ENCODE peak calls at places on chromosomes 4 and X, in seven cellular contexts. B is Peyer's patch, C is keratinocyte, F is kidney epithelial cell, Z is stomach, Q is astrocyte, A is thoracic aorta. P is an unnamed sample.
A peak's percentile ranks its signal among the peaks of the same experiment; 100 is the strongest.

GRCh38 chr4:70533791-70534190 is 15.4 kb downstream of the AMTN start:
- DNase-seq in C (no peak), F (no peak), B (no peak), Z (no peak), Q (no peak), A (no peak), P (no peak)

GRCh38 chr4:5865896-5866599 is 26.8 kb downstream of the CRMP1 start:
- DNase-seq in B (no peak), F (no peak), C (no peak), Q (peak; percentile 23), A (no peak), Z (no peak), P (no peak)

GRCh38 chrX:3599787-3600465 is 113.5 kb downstream of the PRKX start:
- DNase-seq in B (no peak), Z (no peak), F (no peak), C (no peak), A (no peak), Q (peak; percentile 5), P (no peak)

GRCh38 chrX:110155759-110156158 is 152.8 kb downstream of the TMEM164 start:
- DNase-seq in A (no peak), F (no peak), C (no peak), Q (no peak), Z (no peak), B (no peak), P (no peak)

GRCh38 chr4:26937567-26937966 is 76.9 kb downstream of the STIM2 start:
- DNase-seq in F (no peak), A (no peak), C (no peak), Z (no peak), B (no peak), Q (no peak), P (no peak)

GRCh38 chr4:145438298-145438697 is 43.4 kb upstream of the SMAD1 start:
- DNase-seq in A (no peak), Z (no peak), F (no peak), B (no peak), C (no peak), Q (no peak), P (no peak)

GRCh38 chr4:30586850-30587249 is 133.3 kb upstream of the PCDH7 start:
- DNase-seq in C (no peak), F (no peak), B (no peak), Q (no peak), A (no peak), Z (no peak), P (no peak)

GRCh38 chrX:5842601-5843000 is 386.1 kb downstream of the NLGN4X start:
- DNase-seq in F (no peak), C (no peak), A (no peak), B (no peak), Z (no peak), Q (no peak), P (no peak)

GRCh38 chr4:133759428-133759827 is 442.2 kb downstream of the PABPC4L start:
- DNase-seq in F (no peak), C (no peak), Q (no peak), B (no peak), A (no peak), Z (no peak), P (no peak)

GRCh38 chr4:38989487-38989886 is 42.7 kb downstream of the TMEM156 start:
- DNase-seq in Z (no peak), B (no peak), C (no peak), A (no peak), F (no peak), Q (no peak), P (no peak)

GRCh38 chr4:37793562-37793961 is 32.9 kb upstream of the PGM2 start:
- DNase-seq in Q (no peak), C (no peak), Z (no peak), B (no peak), F (no peak), A (no peak), P (no peak)

GRCh38 chrX:33908074-33908473 is 224.0 kb downstream of the FAM47A start:
- DNase-seq in B (no peak), A (no peak), F (no peak), C (no peak), Q (no peak), Z (no peak), P (no peak)

GRCh38 chrX:154026136-154026806 is 6.6 kb upstream of the IRAK1 start:
- DNase-seq in F (no peak), B (no peak), Q (no peak), Z (no peak), C (no peak), A (no peak), P (no peak)

GRCh38 chrX:38803286-38803608 is 2.0 kb downstream of the MID1IP1 start:
- DNase-seq in Q (no peak), F (no peak), C (no peak), B (no peak), A (no peak), Z (no peak), P (no peak)

GRCh38 chrX:82589410-82589809 is 918.7 kb upstream of the POU3F4 start:
- DNase-seq in Z (no peak), Q (peak; percentile 37), F (no peak), A (no peak), C (no peak), B (no peak), P (no peak)

GRCh38 chrX:11944486-11944885 is 186.4 kb downstream of the MSL3 start:
- DNase-seq in C (no peak), A (no peak), Z (no peak), B (no peak), F (peak; percentile 18), Q (peak; percentile 39), P (peak; percentile 14)

GRCh38 chr4:169251291-169252235 is 19.2 kb downstream of the SH3RF1 start:
- DNase-seq in A (no peak), C (no peak), B (peak; percentile 60), Q (peak; percentile 60), F (no peak), Z (no peak), P (no peak)

GRCh38 chr4:102521570-102522553 is 20.7 kb downstream of the NFKB1 start:
- DNase-seq in Z (no peak), C (no peak), F (no peak), Q (no peak), B (no peak), A (no peak), P (no peak)

GRCh38 chr4:108272566-108272965 is 103.8 kb upstream of the LEF1 start:
- DNase-seq in Z (no peak), C (no peak), F (peak; percentile 77), B (no peak), Q (peak; percentile 91), A (no peak), P (no peak)
- TF ChIP-seq CTCF in Z (no peak), C (no peak), F (no peak), B (no peak), Q (no peak), A (no peak), P (no peak)

GRCh38 chr4:3342182-3342854 is 49.5 kb downstream of the RGS12 start:
- DNase-seq in F (peak; percentile 31), Q (peak; percentile 73), C (no peak), B (no peak), Z (no peak), A (no peak), P (no peak)
- H3K4me3 ChIP-seq in F (no peak overlapping the region), Q (peak overlapping the region; percentile 26), C (no peak overlapping the region), B (no peak overlapping the region), Z (no peak overlapping the region), A (no peak overlapping the region), P (no peak overlapping the region)

GRCh38 chrX:69161786-69162349 is 3.4 kb downstream of the PJA1 start:
- DNase-seq in Z (no peak), A (no peak), C (no peak), Q (no peak), B (no peak), F (no peak), P (no peak)

GRCh38 chrX:69155786-69156520 is 9.3 kb downstream of the PJA1 start:
- DNase-seq in B (no peak), Z (no peak), C (no peak), A (no peak), F (no peak), Q (no peak), P (no peak)

GRCh38 chrX:69161371-69161770 is 3.9 kb downstream of the PJA1 start:
- DNase-seq in A (no peak), C (no peak), Q (no peak), Z (no peak), B (no peak), F (no peak), P (no peak)

GRCh38 chrX:69156638-69157037 is 8.6 kb downstream of the PJA1 start:
- DNase-seq in F (no peak), B (no peak), Q (no peak), Z (no peak), C (no peak), A (no peak), P (no peak)

GRCh38 chrX:69158166-69159040 is 6.8 kb downstream of the PJA1 start:
- DNase-seq in B (peak; percentile 54), C (no peak), F (peak; percentile 63), Q (peak; percentile 61), A (peak; percentile 31), Z (peak; percentile 69), P (peak; percentile 38)
- TF ChIP-seq CTCF in B (no peak), C (peak; percentile 54), F (peak; percentile 55), Q (peak; percentile 52), A (peak; percentile 53), Z (peak; percentile 34), P (peak; percentile 80)

DNA sequence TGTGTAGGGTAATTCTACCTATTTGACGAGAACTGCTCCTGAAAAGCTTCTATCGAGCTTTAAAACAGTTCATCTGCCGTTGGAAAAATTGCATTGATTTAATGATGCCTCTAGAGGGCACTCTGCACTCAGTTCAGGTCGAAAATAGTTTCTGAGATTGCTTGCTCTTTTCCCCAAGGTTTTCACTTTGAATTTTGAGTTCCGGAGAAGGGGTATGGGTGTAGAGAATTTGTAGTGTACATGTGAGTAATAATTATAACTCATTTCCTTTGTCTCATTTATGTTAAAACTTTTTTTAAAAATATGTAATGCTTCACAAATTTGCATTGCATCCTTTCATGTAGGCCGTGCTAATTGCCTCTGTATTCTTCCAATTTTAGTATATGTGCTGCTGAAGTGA is 28.4 kb upstream of the TNIP3 start:
- DNase-seq in A (no peak), Q (no peak), C (no peak), Z (no peak), B (no peak), F (no peak), P (no peak)
- H3K4me3 ChIP-seq in A (peak overlapping the region; percentile 18), Q (no peak overlapping the region), C (no peak overlapping the region), Z (no peak overlapping the region), B (no peak overlapping the region), F (no peak overlapping the region), P (no peak overlapping the region)

DNA sequence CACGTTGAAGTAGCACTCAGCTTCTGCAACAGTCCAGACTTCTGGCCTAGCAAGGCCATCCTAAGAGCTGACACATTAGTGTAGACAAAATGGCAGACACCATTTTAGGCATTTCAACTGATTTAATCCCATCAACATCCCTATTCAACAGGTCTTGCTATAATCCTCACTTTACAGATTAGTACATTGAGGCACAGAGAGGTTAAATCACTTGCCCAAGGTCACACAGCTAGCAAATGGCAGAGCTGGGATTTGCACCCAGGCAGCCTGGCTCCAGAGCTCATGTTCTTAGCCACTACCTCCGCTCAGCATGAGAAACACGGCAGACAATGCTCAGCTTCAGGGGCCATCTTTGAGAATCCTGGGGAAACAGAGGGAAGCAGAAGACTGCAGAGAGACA is 107.9 kb upstream of the TRIM2 start:
- DNase-seq in Z (no peak), Q (no peak), B (no peak), A (no peak), C (no peak), F (no peak), P (no peak)
- TF ChIP-seq CTCF in Z (no peak), Q (no peak), B (no peak), A (no peak), C (no peak), F (no peak), P (no peak)

P was measured in retinal pigment epithelial cell.